ENCODE peak calls at places on chromosomes 7 and 10, in ten cellular contexts. B is stimulated activated effector memory CD8-positive, alpha-beta T cell treated with anti-CD3 and anti-CD28 coated beads, Interleukin-12 subunit alpha, Interleukin-12 subunit beta, amount 100 ng/mL, for 72 hours; K is stimulated activated CD4-positive, alpha-beta T cell treated with anti-CD3 and anti-CD28 coated beads, Interleukin-4, amount 100 ng/mL, for 48 hours; P is RPMI7951; C is NCI-H1105; F is fibroblast of the conjunctiva; L is GF-D8; S is left lung; H is NCI-H446 treated with DMSO at 0.1 percent for 48 hours; W is anterior cingulate cortex. U is an unnamed sample.

GRCh38 chr10:74994714-74995308 is 116.6 kb upstream of the SAMD8 start:
- DNase-seq in B (no peak), K (no peak), P (no peak), C (no peak), F (no peak), L (no peak), S (no peak), H (no peak), W (no peak), U (peak; percentile 25)

GRCh38 chr10:92886334-92886961 is 38.1 kb downstream of the EXOC6 start:
- DNase-seq in B (no peak), K (no peak), P (no peak), C (no peak), F (no peak), L (no peak), S (no peak), H (no peak), W (no peak), U (no peak)

GRCh38 chr7:33446551-33446950 is 317.2 kb downstream of the BBS9 start:
- DNase-seq in B (no peak), K (no peak), P (no peak), C (peak; percentile 81), F (no peak), L (no peak), S (no peak), H (no peak), W (no peak), U (peak; percentile 71)

GRCh38 chr7:24368161-24368560 is 84.2 kb downstream of the NPY start:
- DNase-seq in B (no peak), K (no peak), P (no peak), C (no peak), F (no peak), L (no peak), S (no peak), H (no peak), W (no peak), U (no peak)

GRCh38 chr7:117600912-117601311 is 121.1 kb downstream of the CFTR start:
- DNase-seq in B (no peak), K (no peak), P (no peak), C (no peak), F (no peak), L (no peak), S (no peak), H (no peak), W (no peak), U (no peak)

GRCh38 chr10:86247588-86247987 is 119.0 kb downstream of the GRID1 start:
- DNase-seq in B (no peak), K (no peak), P (no peak), C (no peak), F (no peak), L (no peak), S (no peak), H (no peak), W (no peak), U (no peak)

GRCh38 chr7:156002362-156003001 is 190.2 kb upstream of the SHH start:
- DNase-seq in B (no peak), K (no peak), P (no peak), C (no peak), F (no peak), L (no peak), S (no peak), H (no peak), W (no peak), U (no peak)

GRCh38 chr10:79299397-79300370 is 47.6 kb upstream of the PPIF start:
- DNase-seq in B (no peak), K (no peak), P (peak; percentile 92), C (no peak), F (peak; percentile 72), L (no peak), S (peak; percentile 68), H (no peak), W (no peak), U (no peak)

GRCh38 chr7:158759749-158760444 is 55.3 kb upstream of the NCAPG2 start:
- DNase-seq in B (no peak), K (no peak), P (no peak), C (no peak), F (no peak), L (no peak), S (no peak), H (no peak), W (no peak), U (no peak)

GRCh38 chr10:65945071-65945470 is 980.8 kb upstream of the LRRTM3 start:
- DNase-seq in B (no peak), K (no peak), P (no peak), C (no peak), F (no peak), L (no peak), S (no peak), H (no peak), W (no peak), U (no peak)

U was measured in NCI-H345.